ENCODE peak calls at places on chromosomes 5 and 9, in five cellular contexts. E is activated T-cell treated with anti-CD3 and anti-CD28 coated beads for 1 hour, A is left ventricle myocardium inferior, H is PC-9, N is WTC11. Q is an unnamed sample.

GRCh38 chr9:86854898-86855523 is 92.3 kb downstream of the GAS1 start:
- DNase-seq in H (peak; percentile 8), N (peak; percentile 74), E (no peak), A (no peak), Q (peak; percentile 88)

GRCh38 chr5:84255318-84255717 is 129.4 kb downstream of the EDIL3 start:
- DNase-seq in H (no peak), A (no peak), E (no peak), N (no peak), Q (no peak)

GRCh38 chr5:26229848-26230247 is 808.5 kb downstream of the CDH9 start:
- DNase-seq in E (no peak), H (no peak), N (no peak), A (no peak), Q (no peak)

GRCh38 chr5:1140188-1140817 is 28.4 kb upstream of the SLC12A7 start:
- DNase-seq in A (peak; percentile 85), H (peak; percentile 96), N (peak; percentile 71), E (peak; percentile 79), Q (peak; percentile 71)

GRCh38 chr5:141966275-141966962 is 2.5 kb upstream of the RNF14 start:
- DNase-seq in N (no peak), A (no peak), H (no peak), E (no peak), Q (no peak)

GRCh38 chr9:114313186-114313585 is 9.7 kb upstream of the ORM1 start:
- DNase-seq in E (no peak), N (no peak), A (no peak), H (no peak), Q (no peak)

GRCh38 chr5:43039468-43040286 is 442 bp downstream of the ANXA2R start:
- DNase-seq in H (peak; percentile 66), N (peak; percentile 53), A (peak; percentile 75), E (peak; percentile 58), Q (peak; percentile 86)

GRCh38 chr5:168528521-168529360 is at the start of gene FBLL1:
- DNase-seq in E (peak; percentile 12), H (no peak), N (peak; percentile 80), A (no peak), Q (peak; percentile 92)

GRCh38 chr9:105278751-105279150 is 34.3 kb downstream of the SLC44A1 start:
- DNase-seq in H (no peak), E (no peak), N (no peak), A (no peak), Q (no peak)

GRCh38 chr9:96141666-96142065 is 160.3 kb downstream of the HSD17B3 start:
- DNase-seq in H (no peak), E (no peak), N (no peak), A (no peak), Q (no peak)